ENCODE peak calls at places on chromosomes 11 and 22, in ten cellular contexts. One of them, this sample, is unnamed.

GRCh38 chr11:114317738-114318137 is 21.5 kb downstream of the NNMT start:
- ATAC-seq in natural killer cell: no peak
- ATAC-seq in activated T-cell treated with anti-CD3 and anti-CD28 coated beads, Interleukin-2, amount 50 U/mL, for 72 hours: no peak
- ATAC-seq in activated CD4-positive, CD25-positive, alpha-beta regulatory T cell treated with anti-CD3 and anti-CD28 coated beads, Interleukin-2, amount 50 U/mL, for 24 hours: no peak
- ATAC-seq in left cardiac atrium: peak; percentile 49
- ATAC-seq in stimulated activated effector memory CD8-positive, alpha-beta T cell treated with anti-CD3 and anti-CD28 coated beads, Interleukin-12 subunit alpha, Interleukin-12 subunit beta, amount 100 ng/mL, for 72 hours: no peak
- ATAC-seq in activated CD8-positive, alpha-beta memory T cell treated with anti-CD3 and anti-CD28 coated beads, Interleukin-2, amount 10 ng/mL, durations not matched to agents 7 days and 5 days: no peak
- ATAC-seq in naive thymus-derived CD8-positive, alpha-beta T cell: no peak
- ATAC-seq in effector memory CD8-positive, alpha-beta T cell: no peak
- ATAC-seq in naive thymus-derived CD4-positive, alpha-beta T cell: no peak
- ATAC-seq in this sample: no peak

GRCh38 chr11:59212222-59212621 is 505 bp downstream of the MPEG1 start:
- ATAC-seq in natural killer cell: no peak
- ATAC-seq in activated T-cell treated with anti-CD3 and anti-CD28 coated beads, Interleukin-2, amount 50 U/mL, for 72 hours: no peak
- ATAC-seq in activated CD4-positive, CD25-positive, alpha-beta regulatory T cell treated with anti-CD3 and anti-CD28 coated beads, Interleukin-2, amount 50 U/mL, for 24 hours: no peak
- ATAC-seq in left cardiac atrium: no peak
- ATAC-seq in stimulated activated effector memory CD8-positive, alpha-beta T cell treated with anti-CD3 and anti-CD28 coated beads, Interleukin-12 subunit alpha, Interleukin-12 subunit beta, amount 100 ng/mL, for 72 hours: no peak
- ATAC-seq in activated CD8-positive, alpha-beta memory T cell treated with anti-CD3 and anti-CD28 coated beads, Interleukin-2, amount 10 ng/mL, durations not matched to agents 7 days and 5 days: no peak
- ATAC-seq in naive thymus-derived CD8-positive, alpha-beta T cell: no peak
- ATAC-seq in effector memory CD8-positive, alpha-beta T cell: no peak
- ATAC-seq in naive thymus-derived CD4-positive, alpha-beta T cell: no peak
- ATAC-seq in this sample: no peak

GRCh38 chr22:42893366-42894150 is 36.5 kb upstream of the ARFGAP3 start:
- ATAC-seq in natural killer cell: peak; percentile 28
- ATAC-seq in activated T-cell treated with anti-CD3 and anti-CD28 coated beads, Interleukin-2, amount 50 U/mL, for 72 hours: no peak
- ATAC-seq in activated CD4-positive, CD25-positive, alpha-beta regulatory T cell treated with anti-CD3 and anti-CD28 coated beads, Interleukin-2, amount 50 U/mL, for 24 hours: no peak
- ATAC-seq in left cardiac atrium: no peak
- ATAC-seq in stimulated activated effector memory CD8-positive, alpha-beta T cell treated with anti-CD3 and anti-CD28 coated beads, Interleukin-12 subunit alpha, Interleukin-12 subunit beta, amount 100 ng/mL, for 72 hours: no peak
- ATAC-seq in activated CD8-positive, alpha-beta memory T cell treated with anti-CD3 and anti-CD28 coated beads, Interleukin-2, amount 10 ng/mL, durations not matched to agents 7 days and 5 days: no peak
- ATAC-seq in naive thymus-derived CD8-positive, alpha-beta T cell: peak; percentile 25
- ATAC-seq in effector memory CD8-positive, alpha-beta T cell: peak; percentile 46
- ATAC-seq in naive thymus-derived CD4-positive, alpha-beta T cell: no peak
- ATAC-seq in this sample: no peak

GRCh38 chr11:32219320-32219719 is 128.4 kb downstream of the RCN1 start:
- ATAC-seq in natural killer cell: no peak
- ATAC-seq in activated T-cell treated with anti-CD3 and anti-CD28 coated beads, Interleukin-2, amount 50 U/mL, for 72 hours: no peak
- ATAC-seq in activated CD4-positive, CD25-positive, alpha-beta regulatory T cell treated with anti-CD3 and anti-CD28 coated beads, Interleukin-2, amount 50 U/mL, for 24 hours: no peak
- ATAC-seq in left cardiac atrium: no peak
- ATAC-seq in stimulated activated effector memory CD8-positive, alpha-beta T cell treated with anti-CD3 and anti-CD28 coated beads, Interleukin-12 subunit alpha, Interleukin-12 subunit beta, amount 100 ng/mL, for 72 hours: no peak
- ATAC-seq in activated CD8-positive, alpha-beta memory T cell treated with anti-CD3 and anti-CD28 coated beads, Interleukin-2, amount 10 ng/mL, durations not matched to agents 7 days and 5 days: no peak
- ATAC-seq in naive thymus-derived CD8-positive, alpha-beta T cell: no peak
- ATAC-seq in effector memory CD8-positive, alpha-beta T cell: no peak
- ATAC-seq in naive thymus-derived CD4-positive, alpha-beta T cell: no peak
- ATAC-seq in this sample: no peak

GRCh38 chr11:118401880-118402590 is 629 bp downstream of the ATP5MG start:
- ATAC-seq in natural killer cell: no peak
- ATAC-seq in activated T-cell treated with anti-CD3 and anti-CD28 coated beads, Interleukin-2, amount 50 U/mL, for 72 hours: no peak
- ATAC-seq in activated CD4-positive, CD25-positive, alpha-beta regulatory T cell treated with anti-CD3 and anti-CD28 coated beads, Interleukin-2, amount 50 U/mL, for 24 hours: peak; percentile 4
- ATAC-seq in left cardiac atrium: peak; percentile 54
- ATAC-seq in stimulated activated effector memory CD8-positive, alpha-beta T cell treated with anti-CD3 and anti-CD28 coated beads, Interleukin-12 subunit alpha, Interleukin-12 subunit beta, amount 100 ng/mL, for 72 hours: peak; percentile 19
- ATAC-seq in activated CD8-positive, alpha-beta memory T cell treated with anti-CD3 and anti-CD28 coated beads, Interleukin-2, amount 10 ng/mL, durations not matched to agents 7 days and 5 days: no peak
- ATAC-seq in naive thymus-derived CD8-positive, alpha-beta T cell: no peak
- ATAC-seq in effector memory CD8-positive, alpha-beta T cell: no peak
- ATAC-seq in naive thymus-derived CD4-positive, alpha-beta T cell: no peak
- ATAC-seq in this sample: no peak

GRCh38 chr22:31579835-31580242 is 82.2 kb downstream of the PISD start:
- ATAC-seq in natural killer cell: no peak
- ATAC-seq in activated T-cell treated with anti-CD3 and anti-CD28 coated beads, Interleukin-2, amount 50 U/mL, for 72 hours: no peak
- ATAC-seq in activated CD4-positive, CD25-positive, alpha-beta regulatory T cell treated with anti-CD3 and anti-CD28 coated beads, Interleukin-2, amount 50 U/mL, for 24 hours: no peak
- ATAC-seq in left cardiac atrium: no peak
- ATAC-seq in stimulated activated effector memory CD8-positive, alpha-beta T cell treated with anti-CD3 and anti-CD28 coated beads, Interleukin-12 subunit alpha, Interleukin-12 subunit beta, amount 100 ng/mL, for 72 hours: no peak
- ATAC-seq in activated CD8-positive, alpha-beta memory T cell treated with anti-CD3 and anti-CD28 coated beads, Interleukin-2, amount 10 ng/mL, durations not matched to agents 7 days and 5 days: no peak
- ATAC-seq in naive thymus-derived CD8-positive, alpha-beta T cell: no peak
- ATAC-seq in effector memory CD8-positive, alpha-beta T cell: no peak
- ATAC-seq in naive thymus-derived CD4-positive, alpha-beta T cell: no peak
- ATAC-seq in this sample: no peak

GRCh38 chr11:36360318-36360717 is 64.2 kb downstream of the PRR5L start:
- ATAC-seq in natural killer cell: no peak
- ATAC-seq in activated T-cell treated with anti-CD3 and anti-CD28 coated beads, Interleukin-2, amount 50 U/mL, for 72 hours: peak; percentile 23
- ATAC-seq in activated CD4-positive, CD25-positive, alpha-beta regulatory T cell treated with anti-CD3 and anti-CD28 coated beads, Interleukin-2, amount 50 U/mL, for 24 hours: no peak
- ATAC-seq in left cardiac atrium: no peak
- ATAC-seq in stimulated activated effector memory CD8-positive, alpha-beta T cell treated with anti-CD3 and anti-CD28 coated beads, Interleukin-12 subunit alpha, Interleukin-12 subunit beta, amount 100 ng/mL, for 72 hours: peak; percentile 57
- ATAC-seq in activated CD8-positive, alpha-beta memory T cell treated with anti-CD3 and anti-CD28 coated beads, Interleukin-2, amount 10 ng/mL, durations not matched to agents 7 days and 5 days: no peak
- ATAC-seq in naive thymus-derived CD8-positive, alpha-beta T cell: no peak
- ATAC-seq in effector memory CD8-positive, alpha-beta T cell: peak; percentile 45
- ATAC-seq in naive thymus-derived CD4-positive, alpha-beta T cell: no peak
- ATAC-seq in this sample: no peak

GRCh38 chr11:105611837-105612480 is 2.1 kb downstream of the GRIA4 start:
- ATAC-seq in natural killer cell: no peak
- ATAC-seq in activated T-cell treated with anti-CD3 and anti-CD28 coated beads, Interleukin-2, amount 50 U/mL, for 72 hours: no peak
- ATAC-seq in activated CD4-positive, CD25-positive, alpha-beta regulatory T cell treated with anti-CD3 and anti-CD28 coated beads, Interleukin-2, amount 50 U/mL, for 24 hours: no peak
- ATAC-seq in left cardiac atrium: no peak
- ATAC-seq in stimulated activated effector memory CD8-positive, alpha-beta T cell treated with anti-CD3 and anti-CD28 coated beads, Interleukin-12 subunit alpha, Interleukin-12 subunit beta, amount 100 ng/mL, for 72 hours: no peak
- ATAC-seq in activated CD8-positive, alpha-beta memory T cell treated with anti-CD3 and anti-CD28 coated beads, Interleukin-2, amount 10 ng/mL, durations not matched to agents 7 days and 5 days: no peak
- ATAC-seq in naive thymus-derived CD8-positive, alpha-beta T cell: no peak
- ATAC-seq in effector memory CD8-positive, alpha-beta T cell: no peak
- ATAC-seq in naive thymus-derived CD4-positive, alpha-beta T cell: no peak
- ATAC-seq in this sample: no peak

GRCh38 chr11:77301510-77301909 is at the start of gene GDPD4:
- ATAC-seq in natural killer cell: no peak
- ATAC-seq in activated T-cell treated with anti-CD3 and anti-CD28 coated beads, Interleukin-2, amount 50 U/mL, for 72 hours: no peak
- ATAC-seq in activated CD4-positive, CD25-positive, alpha-beta regulatory T cell treated with anti-CD3 and anti-CD28 coated beads, Interleukin-2, amount 50 U/mL, for 24 hours: no peak
- ATAC-seq in left cardiac atrium: no peak
- ATAC-seq in stimulated activated effector memory CD8-positive, alpha-beta T cell treated with anti-CD3 and anti-CD28 coated beads, Interleukin-12 subunit alpha, Interleukin-12 subunit beta, amount 100 ng/mL, for 72 hours: no peak
- ATAC-seq in activated CD8-positive, alpha-beta memory T cell treated with anti-CD3 and anti-CD28 coated beads, Interleukin-2, amount 10 ng/mL, durations not matched to agents 7 days and 5 days: no peak
- ATAC-seq in naive thymus-derived CD8-positive, alpha-beta T cell: no peak
- ATAC-seq in effector memory CD8-positive, alpha-beta T cell: no peak
- ATAC-seq in naive thymus-derived CD4-positive, alpha-beta T cell: no peak
- ATAC-seq in this sample: no peak

GRCh38 chr22:26597026-26597425 is 7.1 kb upstream of the TPST2 start:
- ATAC-seq in natural killer cell: peak; percentile 37
- ATAC-seq in activated T-cell treated with anti-CD3 and anti-CD28 coated beads, Interleukin-2, amount 50 U/mL, for 72 hours: peak; percentile 53
- ATAC-seq in activated CD4-positive, CD25-positive, alpha-beta regulatory T cell treated with anti-CD3 and anti-CD28 coated beads, Interleukin-2, amount 50 U/mL, for 24 hours: no peak
- ATAC-seq in left cardiac atrium: no peak
- ATAC-seq in stimulated activated effector memory CD8-positive, alpha-beta T cell treated with anti-CD3 and anti-CD28 coated beads, Interleukin-12 subunit alpha, Interleukin-12 subunit beta, amount 100 ng/mL, for 72 hours: peak; percentile 36
- ATAC-seq in activated CD8-positive, alpha-beta memory T cell treated with anti-CD3 and anti-CD28 coated beads, Interleukin-2, amount 10 ng/mL, durations not matched to agents 7 days and 5 days: no peak
- ATAC-seq in naive thymus-derived CD8-positive, alpha-beta T cell: peak; percentile 91
- ATAC-seq in effector memory CD8-positive, alpha-beta T cell: peak; percentile 72
- ATAC-seq in naive thymus-derived CD4-positive, alpha-beta T cell: peak; percentile 72
- ATAC-seq in this sample: no peak

GRCh38 chr11:63909621-63910506 is 7.1 kb downstream of the RCOR2 start:
- ATAC-seq in natural killer cell: no peak
- ATAC-seq in activated T-cell treated with anti-CD3 and anti-CD28 coated beads, Interleukin-2, amount 50 U/mL, for 72 hours: no peak
- ATAC-seq in activated CD4-positive, CD25-positive, alpha-beta regulatory T cell treated with anti-CD3 and anti-CD28 coated beads, Interleukin-2, amount 50 U/mL, for 24 hours: no peak
- ATAC-seq in left cardiac atrium: peak; percentile 5
- ATAC-seq in stimulated activated effector memory CD8-positive, alpha-beta T cell treated with anti-CD3 and anti-CD28 coated beads, Interleukin-12 subunit alpha, Interleukin-12 subunit beta, amount 100 ng/mL, for 72 hours: no peak
- ATAC-seq in activated CD8-positive, alpha-beta memory T cell treated with anti-CD3 and anti-CD28 coated beads, Interleukin-2, amount 10 ng/mL, durations not matched to agents 7 days and 5 days: no peak
- ATAC-seq in naive thymus-derived CD8-positive, alpha-beta T cell: no peak
- ATAC-seq in effector memory CD8-positive, alpha-beta T cell: no peak
- ATAC-seq in naive thymus-derived CD4-positive, alpha-beta T cell: no peak
- ATAC-seq in this sample: no peak

GRCh38 chr11:28673687-28674431 is 565.7 kb downstream of the METTL15 start:
- ATAC-seq in natural killer cell: no peak
- ATAC-seq in activated T-cell treated with anti-CD3 and anti-CD28 coated beads, Interleukin-2, amount 50 U/mL, for 72 hours: no peak
- ATAC-seq in activated CD4-positive, CD25-positive, alpha-beta regulatory T cell treated with anti-CD3 and anti-CD28 coated beads, Interleukin-2, amount 50 U/mL, for 24 hours: no peak
- ATAC-seq in left cardiac atrium: no peak
- ATAC-seq in stimulated activated effector memory CD8-positive, alpha-beta T cell treated with anti-CD3 and anti-CD28 coated beads, Interleukin-12 subunit alpha, Interleukin-12 subunit beta, amount 100 ng/mL, for 72 hours: no peak
- ATAC-seq in activated CD8-positive, alpha-beta memory T cell treated with anti-CD3 and anti-CD28 coated beads, Interleukin-2, amount 10 ng/mL, durations not matched to agents 7 days and 5 days: no peak
- ATAC-seq in naive thymus-derived CD8-positive, alpha-beta T cell: no peak
- ATAC-seq in effector memory CD8-positive, alpha-beta T cell: no peak
- ATAC-seq in naive thymus-derived CD4-positive, alpha-beta T cell: no peak
- ATAC-seq in this sample: no peak